ENCODE peak calls at places on chromosome 19, in four cellular contexts. One of them, this sample, is unnamed.

GRCh38 chr19:14450168-14450874 is 17.2 kb downstream of the PKN1 start:
- DNase-seq in GM12878: no peak
- DNase-seq in endothelial cell of umbilical vein: peak
- DNase-seq in K562: peak
- DNase-seq in this sample: no peak

GRCh38 chr19:7520131-7521051 is 2.0 kb upstream of the MCOLN1 start:
- DNase-seq in GM12878: no peak
- DNase-seq in endothelial cell of umbilical vein: no peak
- DNase-seq in K562: no peak
- DNase-seq in this sample: no peak

GRCh38 chr19:10222201-10222890 is 8.8 kb downstream of the S1PR2 start:
- DNase-seq in GM12878: no peak
- DNase-seq in endothelial cell of umbilical vein: no peak
- DNase-seq in K562: no peak
- DNase-seq in this sample: no peak

GRCh38 chr19:32351807-32352630 is 6.6 kb downstream of the ZNF507 start:
- DNase-seq in GM12878: no peak
- DNase-seq in endothelial cell of umbilical vein: peak
- DNase-seq in K562: no peak
- DNase-seq in this sample: peak

GRCh38 chr19:39502640-39503417 is 4.1 kb downstream of the DLL3 start:
- DNase-seq in GM12878: no peak
- DNase-seq in endothelial cell of umbilical vein: peak
- DNase-seq in K562: peak
- DNase-seq in this sample: peak

GRCh38 chr19:4722671-4723464 is 774 bp downstream of the DPP9 start:
- DNase-seq in GM12878: no peak
- DNase-seq in endothelial cell of umbilical vein: peak
- DNase-seq in K562: no peak
- DNase-seq in this sample: peak

GRCh38 chr19:41792513-41793413 is 3.6 kb upstream of the CEACAM3 start:
- DNase-seq in GM12878: no peak
- DNase-seq in endothelial cell of umbilical vein: peak
- DNase-seq in K562: peak
- DNase-seq in this sample: peak

GRCh38 chr19:42596391-42597071 is 1.8 kb upstream of the CEACAM8 start:
- DNase-seq in GM12878: no peak
- DNase-seq in endothelial cell of umbilical vein: peak
- DNase-seq in K562: peak
- DNase-seq in this sample: no peak

GRCh38 chr19:4986056-4986455 is 17.1 kb downstream of the KDM4B start:
- DNase-seq in GM12878: no peak
- DNase-seq in endothelial cell of umbilical vein: no peak
- DNase-seq in K562: no peak
- DNase-seq in this sample: no peak

GRCh38 chr19:485583-486236 is 10.6 kb upstream of the MADCAM1 start:
- DNase-seq in GM12878: no peak
- DNase-seq in endothelial cell of umbilical vein: no peak
- DNase-seq in K562: no peak
- DNase-seq in this sample: no peak

GRCh38 chr19:4969772-4970531 is 1.0 kb downstream of the KDM4B start:
- DNase-seq in GM12878: peak
- DNase-seq in endothelial cell of umbilical vein: peak
- DNase-seq in K562: no peak
- DNase-seq in this sample: no peak

GRCh38 chr19:53103903-53104203 is 631 bp upstream of the ZNF160 start:
- DNase-seq in GM12878: no peak
- DNase-seq in endothelial cell of umbilical vein: no peak
- DNase-seq in K562: no peak
- DNase-seq in this sample: no peak

GRCh38 chr19:11286312-11286974 is 9.5 kb upstream of the TSPAN16 start:
- DNase-seq in GM12878: no peak
- DNase-seq in endothelial cell of umbilical vein: peak
- DNase-seq in K562: no peak
- DNase-seq in this sample: peak

GRCh38 chr19:48363500-48363809 is 285 bp downstream of the TMEM143 start:
- DNase-seq in GM12878: no peak
- DNase-seq in endothelial cell of umbilical vein: no peak
- DNase-seq in K562: no peak
- DNase-seq in this sample: no peak

GRCh38 chr19:51552996-51553725 is 17.9 kb upstream of the ZNF175 start:
- DNase-seq in GM12878: no peak
- DNase-seq in endothelial cell of umbilical vein: peak
- DNase-seq in K562: peak
- DNase-seq in this sample: peak

GRCh38 chr19:20664917-20665781 is 3.8 kb upstream of the ZNF626 start:
- DNase-seq in GM12878: no peak
- DNase-seq in endothelial cell of umbilical vein: no peak
- DNase-seq in K562: no peak
- DNase-seq in this sample: no peak

GRCh38 chr19:4807188-4807587 is 15.7 kb downstream of the FEM1A start:
- DNase-seq in GM12878: no peak
- DNase-seq in endothelial cell of umbilical vein: no peak
- DNase-seq in K562: no peak
- DNase-seq in this sample: no peak

GRCh38 chr19:41219924-41220567 is 1.0 kb downstream of the AXL start:
- DNase-seq in GM12878: no peak
- DNase-seq in endothelial cell of umbilical vein: no peak
- DNase-seq in K562: peak
- DNase-seq in this sample: peak

GRCh38 chr19:8988204-8988603 is 22.0 kb downstream of the MUC16 start:
- DNase-seq in GM12878: no peak
- DNase-seq in endothelial cell of umbilical vein: no peak
- DNase-seq in K562: peak
- DNase-seq in this sample: no peak

GRCh38 chr19:53102701-53103140 is 501 bp downstream of the ZNF160 start:
- DNase-seq in GM12878: no peak
- DNase-seq in endothelial cell of umbilical vein: peak
- DNase-seq in K562: peak
- DNase-seq in this sample: peak

GRCh38 chr19:18029617-18030338 is 21.8 kb downstream of the ARRDC2 start:
- DNase-seq in GM12878: no peak
- DNase-seq in endothelial cell of umbilical vein: peak
- DNase-seq in K562: no peak
- DNase-seq in this sample: peak

GRCh38 chr19:6736169-6736916 is 1.0 kb downstream of the GPR108 start:
- DNase-seq in GM12878: peak
- DNase-seq in endothelial cell of umbilical vein: peak
- DNase-seq in K562: peak
- DNase-seq in this sample: peak

GRCh38 chr19:58406818-58407657 is 1.4 kb upstream of the ZNF584 start:
- DNase-seq in GM12878: no peak
- DNase-seq in endothelial cell of umbilical vein: no peak
- DNase-seq in K562: no peak
- DNase-seq in this sample: no peak

GRCh38 chr19:21269813-21270212 is 59.4 kb downstream of the ZNF708 start:
- DNase-seq in GM12878: no peak
- DNase-seq in endothelial cell of umbilical vein: no peak
- DNase-seq in K562: no peak
- DNase-seq in this sample: no peak

GRCh38 chr19:10209305-10209704 is 14.6 kb upstream of the DNMT1 start:
- DNase-seq in GM12878: no peak
- DNase-seq in endothelial cell of umbilical vein: no peak
- DNase-seq in K562: no peak
- DNase-seq in this sample: peak

GRCh38 chr19:49473868-49474544 is at the start of gene FLT3LG:
- DNase-seq in GM12878: no peak
- DNase-seq in endothelial cell of umbilical vein: peak
- DNase-seq in K562: peak
- DNase-seq in this sample: peak

GRCh38 chr19:43562698-43563241 is 12.6 kb downstream of the XRCC1 start:
- DNase-seq in GM12878: peak
- DNase-seq in endothelial cell of umbilical vein: peak
- DNase-seq in K562: no peak
- DNase-seq in this sample: peak

GRCh38 chr19:44912854-44913253 is 1.6 kb upstream of the APOC1 start:
- DNase-seq in GM12878: no peak
- DNase-seq in endothelial cell of umbilical vein: no peak
- DNase-seq in K562: no peak
- DNase-seq in this sample: no peak

GRCh38 chr19:3034194-3034844 is 5.2 kb upstream of the TLE2 start:
- DNase-seq in GM12878: no peak
- DNase-seq in endothelial cell of umbilical vein: no peak
- DNase-seq in K562: no peak
- DNase-seq in this sample: peak

GRCh38 chr19:42474743-42475142 is 32.0 kb upstream of the CXCL17 start:
- DNase-seq in GM12878: no peak
- DNase-seq in endothelial cell of umbilical vein: no peak
- DNase-seq in K562: no peak
- DNase-seq in this sample: no peak

GRCh38 chr19:39399684-39400465 is 6.8 kb upstream of the ZFP36 start:
- DNase-seq in GM12878: no peak
- DNase-seq in endothelial cell of umbilical vein: no peak
- DNase-seq in K562: no peak
- DNase-seq in this sample: no peak

GRCh38 chr19:8607386-8607785 is 3.1 kb downstream of the ADAMTS10 start:
- DNase-seq in GM12878: no peak
- DNase-seq in endothelial cell of umbilical vein: no peak
- DNase-seq in K562: no peak
- DNase-seq in this sample: peak

GRCh38 chr19:14343286-14343685 is 38.0 kb upstream of the ADGRE5 start:
- DNase-seq in GM12878: no peak
- DNase-seq in endothelial cell of umbilical vein: no peak
- DNase-seq in K562: peak
- DNase-seq in this sample: no peak

GRCh38 chr19:3785938-3786824 is at the start of gene MATK:
- DNase-seq in GM12878: no peak
- DNase-seq in endothelial cell of umbilical vein: no peak
- DNase-seq in K562: peak
- DNase-seq in this sample: no peak

GRCh38 chr19:5515737-5516136 is 52.0 kb downstream of the TINCR start:
- DNase-seq in GM12878: no peak
- DNase-seq in endothelial cell of umbilical vein: no peak
- DNase-seq in K562: peak
- DNase-seq in this sample: no peak

GRCh38 chr19:8702350-8702749 is 3.8 kb upstream of the ACTL9 start:
- DNase-seq in GM12878: no peak
- DNase-seq in endothelial cell of umbilical vein: no peak
- DNase-seq in K562: no peak
- DNase-seq in this sample: no peak

GRCh38 chr19:40523322-40524047 is 53.2 kb upstream of the SHKBP1 start:
- DNase-seq in GM12878: no peak
- DNase-seq in endothelial cell of umbilical vein: peak
- DNase-seq in K562: peak
- DNase-seq in this sample: peak

GRCh38 chr19:13154911-13155471 is 4.8 kb downstream of the IER2 start:
- DNase-seq in GM12878: no peak
- DNase-seq in endothelial cell of umbilical vein: peak
- DNase-seq in K562: peak
- DNase-seq in this sample: peak
- TF ChIP-seq FOS in GM12878: no peak
- TF ChIP-seq FOS in endothelial cell of umbilical vein: no peak
- TF ChIP-seq FOS in K562: no peak
- TF ChIP-seq FOS in this sample: no peak

DNA sequence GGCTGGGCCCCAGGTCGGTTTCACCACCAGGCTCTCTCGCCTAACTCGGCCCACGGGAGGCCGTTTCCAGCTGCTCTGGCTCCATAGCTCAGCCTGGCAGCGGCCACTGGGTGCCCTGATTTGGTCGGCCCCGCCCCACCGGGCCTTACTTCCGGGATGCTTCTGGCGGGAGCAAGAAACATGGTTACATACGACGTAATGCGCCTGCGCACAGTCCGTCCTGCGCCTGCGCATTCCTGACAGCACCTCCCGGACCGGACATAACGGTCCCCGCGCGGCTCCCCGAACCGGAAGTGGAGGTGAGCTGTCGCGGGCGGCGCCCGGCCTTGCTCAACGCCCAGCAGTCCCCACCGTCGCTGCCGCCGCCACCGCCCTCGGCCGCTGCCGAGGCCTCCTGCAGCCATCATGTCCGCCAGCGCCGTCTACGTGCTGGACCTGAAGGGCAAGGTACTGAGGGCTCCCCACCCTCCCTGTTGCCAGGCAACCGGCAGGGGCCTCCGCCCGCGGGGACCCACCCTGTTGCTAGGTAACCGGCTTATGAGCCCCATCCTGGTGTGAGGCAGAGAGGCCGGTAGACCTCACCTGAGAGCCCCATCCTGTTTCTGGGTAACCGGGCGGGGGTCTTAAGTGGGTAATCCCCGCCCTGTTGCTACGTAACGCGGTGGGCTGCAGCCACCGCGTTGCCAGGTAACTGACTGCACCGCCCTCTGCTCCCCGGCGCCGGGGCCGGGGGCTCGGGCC is at the start of gene AP1M1:
- DNase-seq in GM12878: peak
- DNase-seq in endothelial cell of umbilical vein: peak
- DNase-seq in K562: peak
- DNase-seq in this sample: peak
- TF ChIP-seq POLR2A in GM12878: peak
- TF ChIP-seq POLR2A in endothelial cell of umbilical vein: peak
- TF ChIP-seq POLR2A in K562: no peak
- TF ChIP-seq POLR2A in this sample: peak

GRCh38 chr19:1650627-1651009 is 1.8 kb downstream of the TCF3 start:
- DNase-seq in GM12878: no peak
- DNase-seq in endothelial cell of umbilical vein: peak
- DNase-seq in K562: no peak
- DNase-seq in this sample: peak
- H3K4me3 ChIP-seq in GM12878: peak
- H3K4me3 ChIP-seq in endothelial cell of umbilical vein: peak
- H3K4me3 ChIP-seq in K562: peak
- H3K4me3 ChIP-seq in this sample: peak

DNA sequence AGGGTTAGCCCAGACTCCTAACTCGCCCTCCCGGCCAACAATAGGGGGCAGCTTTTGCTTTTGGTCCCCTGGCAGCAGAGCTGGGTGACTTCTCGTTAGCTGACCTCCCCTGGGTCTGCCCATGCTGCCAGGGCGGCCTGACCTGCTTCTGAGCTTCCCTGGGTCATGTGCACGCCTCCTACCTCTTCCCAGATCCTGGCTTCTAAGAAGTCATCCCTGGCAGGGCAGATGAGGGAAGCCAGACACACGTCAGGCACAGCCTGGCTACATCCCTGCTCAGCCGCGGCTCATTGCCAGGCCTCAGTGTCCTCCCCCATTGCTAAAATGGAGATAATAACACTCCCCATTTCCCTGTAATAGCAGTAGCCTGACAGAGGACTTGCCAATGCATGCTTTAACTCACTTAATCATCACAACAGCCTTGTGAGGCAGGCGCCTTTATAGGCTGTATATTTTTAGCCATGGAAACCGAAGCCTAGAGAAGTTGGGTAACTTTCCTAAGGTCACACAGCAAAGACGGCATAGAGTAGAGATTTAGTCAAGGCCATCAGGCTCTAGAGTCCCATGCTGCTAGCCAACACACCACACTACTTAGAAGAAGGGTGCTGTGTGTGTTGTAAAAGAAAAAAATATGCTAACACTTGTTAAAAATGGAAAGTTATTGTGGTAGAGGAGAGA is 2.1 kb downstream of the KCNK6 start:
- DNase-seq in GM12878: no peak
- DNase-seq in endothelial cell of umbilical vein: no peak
- DNase-seq in K562: no peak
- DNase-seq in this sample: peak
- TF ChIP-seq FOS in GM12878: no peak
- TF ChIP-seq FOS in endothelial cell of umbilical vein: no peak
- TF ChIP-seq FOS in K562: no peak
- TF ChIP-seq FOS in this sample: no peak

GRCh38 chr19:35558400-35559280 is 4.8 kb downstream of the ATP4A start:
- DNase-seq in GM12878: no peak
- DNase-seq in endothelial cell of umbilical vein: no peak
- DNase-seq in K562: no peak
- DNase-seq in this sample: no peak
- TF ChIP-seq POLR2A in GM12878: no peak
- TF ChIP-seq POLR2A in endothelial cell of umbilical vein: no peak
- TF ChIP-seq POLR2A in K562: no peak
- TF ChIP-seq POLR2A in this sample: no peak

GRCh38 chr19:55156202-55157063 is 1.1 kb downstream of the TNNI3 start:
- DNase-seq in GM12878: no peak
- DNase-seq in endothelial cell of umbilical vein: no peak
- DNase-seq in K562: peak
- DNase-seq in this sample: peak
- H3K4me3 ChIP-seq in GM12878: no peak
- H3K4me3 ChIP-seq in endothelial cell of umbilical vein: no peak
- H3K4me3 ChIP-seq in K562: peak
- H3K4me3 ChIP-seq in this sample: no peak